ENCODE peak calls at places on chromosomes 6 and 20, in seven cellular contexts. K is T1000; B is AG04450; F is HuH-7; L is stimulated activated CD8-positive, alpha-beta memory T cell treated with anti-CD3 and anti-CD28 coated beads, Interleukin-12 subunit alpha, Interleukin-12 subunit beta, amount 100 ng/mL, for 1 hour; M is stimulated activated CD4-positive, alpha-beta T cell treated with anti-CD3 and anti-CD28 coated beads, TNF-alpha, amount 100 ng/mL, for 4 hours; S is endothelial cell. U is an unnamed sample.

GRCh38 chr6:56450882-56451739 is 191.6 kb downstream of the DST start:
- DNase-seq in S (no peak), L (no peak), M (no peak), K (no peak), F (no peak), B (no peak), U (no peak)

GRCh38 chr20:52098186-52098585 is 93.4 kb downstream of the ZFP64 start:
- DNase-seq in B (no peak), K (no peak), M (no peak), F (no peak), S (no peak), L (no peak), U (no peak)

GRCh38 chr6:122184260-122184934 is 215.1 kb upstream of the HSF2 start:
- DNase-seq in L (no peak), B (peak), M (no peak), K (no peak), F (peak), S (no peak), U (no peak)

GRCh38 chr6:41602864-41603608 is 35.2 kb upstream of the MDFI start:
- DNase-seq in M (peak), L (peak), B (peak), F (peak), K (peak), S (peak), U (peak)

GRCh38 chr20:37534401-37535157 is 6.9 kb upstream of the BLCAP start:
- DNase-seq in L (peak), K (peak), S (peak), F (peak), B (no peak), M (no peak), U (peak)

GRCh38 chr6:25054469-25054868 is 118.7 kb upstream of the RIPOR2 start:
- DNase-seq in B (peak), K (no peak), M (no peak), L (no peak), F (no peak), S (no peak), U (peak)

GRCh38 chr20:9290331-9290730 is 221.4 kb downstream of the PLCB4 start:
- DNase-seq in S (no peak), B (no peak), F (no peak), L (no peak), M (no peak), K (no peak), U (no peak)

GRCh38 chr20:18609741-18610140 is 21.9 kb downstream of the DTD1 start:
- DNase-seq in F (no peak), L (no peak), S (no peak), B (no peak), M (no peak), K (no peak), U (no peak)

GRCh38 chr20:38153011-38153329 is 12.1 kb downstream of the TGM2 start:
- DNase-seq in B (no peak), L (no peak), S (no peak), F (no peak), K (no peak), M (no peak), U (no peak)

GRCh38 chr6:75378101-75378500 is 93.5 kb upstream of the TMEM30A start:
- DNase-seq in B (no peak), K (no peak), S (no peak), M (no peak), L (no peak), F (no peak), U (no peak)

GRCh38 chr6:112560651-112561050 is 213.5 kb downstream of the RFPL4B start:
- DNase-seq in F (no peak), M (no peak), K (no peak), S (peak), B (no peak), L (no peak), U (no peak)

U was measured in GM10248.